ENCODE peak calls at places on chromosomes 13 and 19, in four cellular contexts. V is HT1080, D is fibroblast of lung, I is pulmonary artery endothelial cell. C is an unnamed sample.

GRCh38 chr13:24502567-24503375 is 9.8 kb downstream of the PARP4 start:
- DNase-seq in V (peak), D (peak), I (no peak), C (peak)

GRCh38 chr19:32063601-32064000 is 281.8 kb upstream of the ZNF507 start:
- DNase-seq in V (no peak), D (no peak), I (no peak), C (no peak)

GRCh38 chr19:4976412-4977298 is 7.7 kb downstream of the KDM4B start:
- DNase-seq in V (no peak), D (peak), I (peak), C (peak)

GRCh38 chr13:65836066-65836465 is 1394.1 kb downstream of the PCDH9 start:
- DNase-seq in V (no peak), D (no peak), I (no peak), C (no peak)

GRCh38 chr13:98507060-98507797 is 69.7 kb downstream of the STK24 start:
- DNase-seq in V (peak), D (peak), I (peak), C (no peak)

GRCh38 chr13:90302113-90302512 is 1045.4 kb upstream of the MIR17HG start:
- DNase-seq in V (peak), D (peak), I (no peak), C (peak)

GRCh38 chr19:18657590-18658365 is 20.9 kb downstream of the KLHL26 start:
- DNase-seq in V (peak), D (peak), I (no peak), C (peak)

GRCh38 chr13:110359840-110360301 is 52.8 kb downstream of the COL4A2 start:
- DNase-seq in V (no peak), D (peak), I (no peak), C (no peak)

GRCh38 chr19:46776927-46777911 is 11.2 kb downstream of the SLC1A5 start:
- DNase-seq in V (no peak), D (no peak), I (no peak), C (no peak)

GRCh38 chr13:112690242-112690943 is 555 bp downstream of the ATP11A start:
- DNase-seq in V (no peak), D (peak), I (no peak), C (peak)